ENCODE peak calls at places on chromosomes 2 and 18, in six cellular contexts. H, F, T, E, M and K are unnamed samples.

GRCh38 chr2:23700627-23701026 is 226.3 kb downstream of the ATAD2B start:
- DNase-seq in H (no peak), F (no peak), T (no peak), E (no peak), M (no peak), K (no peak)

GRCh38 chr2:100291152-100291970 is 30.9 kb downstream of the LONRF2 start:
- DNase-seq in H (peak), F (peak), T (no peak), E (peak), M (peak), K (peak)

GRCh38 chr2:239355139-239355538 is 45.7 kb downstream of the HDAC4 start:
- DNase-seq in H (no peak), F (no peak), T (no peak), E (no peak), M (no peak), K (no peak)

GRCh38 chr2:8872821-8873432 is 35.5 kb upstream of the KIDINS220 start:
- DNase-seq in H (peak), F (peak), T (peak), E (peak), M (peak), K (peak)

GRCh38 chr18:58087928-58088722 is 44.1 kb downstream of the NEDD4L start:
- DNase-seq in H (peak), F (no peak), T (no peak), E (no peak), M (no peak), K (peak)

GRCh38 chr2:38712871-38713270 is 38.3 kb downstream of the SRSF7 start:
- DNase-seq in H (no peak), F (no peak), T (no peak), E (no peak), M (no peak), K (no peak)

GRCh38 chr2:165408191-165408590 is 61.3 kb upstream of the CSRNP3 start:
- DNase-seq in H (no peak), F (no peak), T (no peak), E (peak), M (no peak), K (no peak)

GRCh38 chr2:150156415-150156814 is 331.1 kb downstream of the RND3 start:
- DNase-seq in H (no peak), F (no peak), T (no peak), E (no peak), M (no peak), K (no peak)

GRCh38 chr18:35451032-35451431 is 46.7 kb downstream of the INO80C start:
- DNase-seq in H (peak), F (no peak), T (no peak), E (no peak), M (no peak), K (no peak)

GRCh38 chr2:73984922-73985317 is 210 bp downstream of the TET3 start:
- DNase-seq in H (peak), F (peak), T (no peak), E (no peak), M (peak), K (no peak)

GRCh38 chr2:26614205-26615128 is 26.7 kb downstream of the CIB4 start:
- DNase-seq in H (no peak), F (no peak), T (no peak), E (no peak), M (no peak), K (no peak)

GRCh38 chr2:26613241-26614204 is 27.6 kb downstream of the CIB4 start:
- DNase-seq in H (no peak), F (no peak), T (no peak), E (no peak), M (no peak), K (no peak)

GRCh38 chr2:26616864-26617135 is 24.4 kb downstream of the CIB4 start:
- DNase-seq in H (no peak), F (no peak), T (no peak), E (no peak), M (no peak), K (no peak)

GRCh38 chr2:26616032-26616863 is 24.9 kb downstream of the CIB4 start:
- DNase-seq in H (no peak), F (no peak), T (no peak), E (no peak), M (no peak), K (no peak)

DNA sequence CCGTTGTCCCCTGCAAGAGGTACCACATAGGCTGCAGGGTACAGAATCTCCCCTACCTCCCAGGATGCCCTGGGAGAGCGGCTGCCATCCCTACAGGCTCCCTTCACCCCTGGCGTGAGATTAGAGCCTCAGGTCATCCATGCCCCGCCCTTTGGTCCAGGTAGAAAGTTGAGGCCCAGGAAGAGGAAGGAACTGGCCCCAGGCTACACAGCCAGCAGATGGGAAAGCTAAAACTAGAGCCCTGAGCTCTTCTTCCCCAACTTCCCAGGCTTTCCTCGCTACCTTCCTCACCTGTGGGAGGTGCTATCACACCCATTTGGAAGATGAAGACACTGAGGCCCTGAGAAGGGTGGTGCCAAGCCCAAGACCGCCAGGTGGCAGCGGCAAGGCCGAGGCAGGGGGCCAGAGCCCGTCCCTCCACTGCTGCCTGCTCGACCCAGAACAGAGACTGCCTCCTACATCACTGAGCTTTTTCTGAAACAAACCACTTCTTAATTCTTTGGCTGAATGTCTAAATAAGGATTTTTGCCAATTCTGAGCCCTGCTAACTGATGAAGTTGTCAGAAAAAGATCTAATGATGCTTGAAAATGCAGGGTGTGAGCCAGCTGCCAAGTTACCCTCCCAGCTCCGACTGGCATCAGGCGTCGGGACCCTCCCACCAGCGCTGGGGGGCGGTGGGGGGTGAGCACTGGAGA is 25.7 kb downstream of the CIB4 start:
- DNase-seq in H (peak), F (no peak), T (no peak), E (no peak), M (no peak), K (no peak)
- TF ChIP-seq CTCF in H (peak), F (peak), T (peak), E (no peak), M (peak), K (peak)

GRCh38 chr18:23688528-23688927 is 725 bp upstream of the LAMA3 start:
- DNase-seq in H (no peak), F (no peak), T (no peak), E (no peak), M (no peak), K (no peak)

GRCh38 chr18:23690505-23691068 is 1.3 kb downstream of the LAMA3 start:
- DNase-seq in H (no peak), F (no peak), T (no peak), E (no peak), M (no peak), K (no peak)

GRCh38 chr18:23684515-23685197 is 4.6 kb upstream of the LAMA3 start:
- DNase-seq in H (no peak), F (peak), T (no peak), E (no peak), M (peak), K (no peak)

GRCh38 chr18:23689616-23690504 is 607 bp downstream of the LAMA3 start:
- DNase-seq in H (no peak), F (peak), T (no peak), E (peak), M (no peak), K (no peak)

GRCh38 chr18:23689031-23689615 is at the start of gene LAMA3:
- DNase-seq in H (no peak), F (peak), T (no peak), E (peak), M (no peak), K (no peak)
- TF ChIP-seq POLR2A in H (no peak), F (peak), T (no peak), E (no peak), M (no peak), K (no peak)

DNA sequence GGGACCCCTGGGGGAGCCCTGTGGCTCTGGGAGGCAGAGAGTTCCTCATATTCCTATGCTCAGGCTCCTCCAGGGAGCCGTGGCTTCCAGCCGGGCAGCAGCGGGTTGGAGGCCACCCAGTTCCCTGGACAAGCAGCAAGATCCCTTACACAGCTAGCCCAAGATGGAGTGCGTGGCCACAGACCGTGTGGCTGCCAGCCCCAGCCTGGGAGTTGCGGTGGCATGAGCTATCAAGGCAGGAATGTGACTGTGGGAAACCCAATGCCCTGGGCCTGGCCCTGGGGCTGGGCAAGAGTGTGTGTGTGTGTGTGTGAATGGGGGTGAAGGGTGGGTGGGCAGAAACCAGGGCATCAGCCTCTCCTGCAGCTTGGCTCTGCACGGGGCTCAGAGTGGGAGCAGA is 130.5 kb downstream of the DYSF start:
- DNase-seq in H (no peak), F (no peak), T (no peak), E (no peak), M (no peak), K (no peak)
- TF ChIP-seq MYC in H (no peak), F (no peak), T (no peak), E (no peak), M (no peak), K (no peak)

GRCh38 chr18:80228051-80228848 is 19.1 kb downstream of the PARD6G start:
- DNase-seq in H (no peak), F (no peak), T (no peak), E (no peak), M (no peak), K (no peak)
- TF ChIP-seq CTCF in H (no peak), F (no peak), T (no peak), E (no peak), M (no peak), K (no peak)

GRCh38 chr2:223117533-223117932 is 65.5 kb downstream of the KCNE4 start:
- DNase-seq in H (no peak), F (no peak), T (no peak), E (peak), M (no peak), K (no peak)

GRCh38 chr2:223114170-223114569 is 62.2 kb downstream of the KCNE4 start:
- DNase-seq in H (no peak), F (no peak), T (no peak), E (peak), M (no peak), K (no peak)

GRCh38 chr2:223113161-223113560 is 61.2 kb downstream of the KCNE4 start:
- DNase-seq in H (no peak), F (no peak), T (no peak), E (peak), M (no peak), K (no peak)

GRCh38 chr2:223109341-223109740 is 57.4 kb downstream of the KCNE4 start:
- DNase-seq in H (no peak), F (no peak), T (no peak), E (no peak), M (no peak), K (no peak)

DNA sequence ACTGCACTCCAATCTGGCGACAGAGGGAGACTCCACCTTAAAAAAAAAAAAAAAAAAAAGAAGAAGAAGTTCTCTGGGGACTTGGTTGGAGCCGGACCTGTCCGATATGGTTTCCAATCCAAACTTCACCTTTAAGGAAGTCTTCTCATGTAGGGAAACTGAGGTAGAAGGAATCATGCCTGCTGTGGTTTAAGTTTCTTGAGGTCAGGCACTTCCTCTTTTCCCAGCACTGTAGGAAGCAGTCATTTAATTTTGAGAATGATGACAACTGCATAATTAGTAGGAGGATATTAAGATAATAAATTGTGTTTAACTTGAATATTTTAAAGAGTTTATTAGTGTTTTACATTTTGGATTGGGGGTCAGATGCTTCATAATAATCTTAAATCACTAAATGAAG is 62.9 kb downstream of the KCNE4 start:
- DNase-seq in H (no peak), F (no peak), T (no peak), E (no peak), M (no peak), K (peak)
- TF ChIP-seq POLR2A in H (no peak), F (no peak), T (no peak), E (no peak), M (no peak), K (no peak)

DNA sequence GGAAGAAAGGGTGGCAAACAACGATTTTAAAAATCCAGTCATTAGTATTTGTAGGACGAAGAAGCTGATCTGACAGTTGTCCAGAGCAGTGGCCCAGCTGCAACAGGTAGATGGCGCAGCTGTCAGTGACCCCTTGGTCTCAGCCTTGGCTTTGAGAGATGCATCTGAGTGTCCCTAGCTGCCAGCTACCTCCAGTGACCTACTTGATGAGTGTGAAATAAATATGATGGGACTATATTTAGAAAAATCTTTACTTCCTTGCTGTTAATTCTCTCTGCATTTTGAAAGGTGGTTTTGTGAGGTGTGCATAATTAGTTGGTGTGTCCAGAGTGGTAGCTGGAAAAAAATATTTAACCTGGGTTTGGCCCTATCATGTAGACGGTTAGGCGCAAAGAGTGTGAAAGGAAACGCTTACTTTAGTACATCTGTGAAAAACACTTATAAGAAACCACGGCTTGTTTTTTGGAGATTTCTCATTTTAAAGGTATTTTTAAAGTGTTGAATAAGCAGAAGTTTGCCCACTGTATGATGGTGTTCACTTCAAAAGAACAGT is 962 bp downstream of the INPP1 start:
- DNase-seq in H (no peak), F (peak), T (no peak), E (peak), M (peak), K (peak)
- TF ChIP-seq MYC in H (no peak), F (no peak), T (no peak), E (no peak), M (no peak), K (no peak)

DNA sequence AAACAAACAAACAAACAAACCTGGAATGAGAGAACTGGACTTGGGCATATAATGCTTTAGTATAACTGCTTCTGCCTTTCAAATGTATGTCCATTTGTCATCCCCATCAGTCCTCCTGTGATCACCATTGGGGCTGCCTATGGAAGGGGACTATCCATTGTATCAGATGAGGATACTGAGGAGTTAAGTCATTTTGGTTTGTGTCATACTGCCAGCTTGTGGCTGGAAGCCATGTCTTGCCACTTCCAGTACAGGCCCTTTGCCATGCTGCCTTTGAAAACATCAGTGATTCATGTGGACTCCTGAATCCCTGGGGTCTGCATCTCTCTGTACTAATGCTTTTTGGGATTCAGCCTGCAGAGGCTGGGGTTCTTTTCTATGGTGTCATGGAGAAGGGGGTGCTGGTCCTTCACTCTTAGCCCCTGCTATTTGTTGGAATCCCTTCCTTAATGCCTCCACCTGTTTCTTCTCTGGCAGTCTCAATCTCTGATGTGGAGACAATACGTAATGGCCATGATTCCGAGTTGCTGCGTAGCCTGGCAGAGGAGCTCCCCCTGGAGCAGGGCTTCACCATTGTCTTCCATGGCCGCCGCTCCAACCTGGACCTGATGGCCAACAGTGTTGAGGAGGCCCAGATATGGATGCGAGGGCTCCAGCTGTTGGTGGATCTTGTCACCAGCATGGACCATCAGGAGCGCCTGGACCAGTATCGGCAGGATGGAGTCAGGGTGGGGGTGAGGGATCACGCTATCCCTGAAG is 10.6 kb downstream of the PLCD4 start:
- DNase-seq in H (no peak), F (no peak), T (no peak), E (no peak), M (peak), K (peak)
- TF ChIP-seq CTCF in H (no peak), F (no peak), T (no peak), E (no peak), M (peak), K (no peak)

GRCh38 chr2:219178377-219179175 is 501 bp downstream of the RETREG2 start:
- DNase-seq in H (peak), F (peak), T (no peak), E (no peak), M (no peak), K (peak)

GRCh38 chr2:219175928-219176817 is 552 bp downstream of the CNPPD1 start:
- DNase-seq in H (peak), F (peak), T (no peak), E (peak), M (no peak), K (peak)

GRCh38 chr2:219177594-219178376 is at the start of gene RETREG2:
- DNase-seq in H (peak), F (peak), T (peak), E (peak), M (peak), K (peak)

GRCh38 chr2:219175486-219175885 is 1.2 kb downstream of the CNPPD1 start:
- DNase-seq in H (no peak), F (no peak), T (no peak), E (no peak), M (no peak), K (no peak)

GRCh38 chr2:219176818-219177593 is at the start of gene CNPPD1:
- DNase-seq in H (peak), F (peak), T (no peak), E (peak), M (peak), K (peak)
- TF ChIP-seq POLR2A in H (peak), F (peak), T (peak), E (no peak), M (peak), K (peak)

GRCh38 chr2:119469661-119470297 is 38.1 kb downstream of the TMEM37 start:
- DNase-seq in H (no peak), F (no peak), T (no peak), E (no peak), M (peak), K (no peak)
- TF ChIP-seq MYC in H (no peak), F (no peak), T (no peak), E (no peak), M (no peak), K (no peak)

GRCh38 chr2:205749078-205749477 is 66.8 kb downstream of the NRP2 start:
- DNase-seq in H (no peak), F (no peak), T (no peak), E (no peak), M (no peak), K (no peak)
- TF ChIP-seq CTCF in H (no peak), F (no peak), T (no peak), E (no peak), M (no peak), K (no peak)